ENCODE peak calls at places on chromosomes 1 and 21, in four cellular contexts. F is NCI-H1436; R is posterior cingulate gyrus; O is effector CD8-positive, alpha-beta T cell. W is an unnamed sample.

GRCh38 chr21:32064511-32064910 is 191.7 kb downstream of the HUNK start:
- DNase-seq in R (no peak), F (no peak), O (no peak), W (no peak)

GRCh38 chr1:201396859-201397464 is 2.2 kb downstream of the LAD1 start:
- DNase-seq in F (no peak), O (no peak), R (no peak), W (no peak)

GRCh38 chr1:91617242-91617837 is 116.7 kb downstream of the CDC7 start:
- DNase-seq in O (no peak), R (no peak), F (no peak), W (peak; percentile 29)

GRCh38 chr1:214392246-214392645 is 111.3 kb downstream of the SMYD2 start:
- DNase-seq in O (no peak), R (no peak), F (no peak), W (no peak)

GRCh38 chr1:118504231-118504644 is 319.2 kb upstream of the SPAG17 start:
- DNase-seq in O (no peak), R (no peak), F (no peak), W (no peak)

GRCh38 chr1:66176012-66176715 is 357.8 kb upstream of the SGIP1 start:
- DNase-seq in F (no peak), R (no peak), O (no peak), W (no peak)

GRCh38 chr1:204685236-204686006 is at the start of gene LRRN2:
- DNase-seq in F (peak; percentile 41), O (no peak), R (peak; percentile 39), W (peak; percentile 39)

GRCh38 chr1:160453443-160453842 is 53.1 kb downstream of the VANGL2 start:
- DNase-seq in R (no peak), O (no peak), F (no peak), W (no peak)

GRCh38 chr1:51210676-51211075 is 25.4 kb upstream of the RNF11 start:
- DNase-seq in F (no peak), O (no peak), R (no peak), W (no peak)

GRCh38 chr1:55505326-55505725 is 290.2 kb upstream of the USP24 start:
- DNase-seq in R (no peak), O (no peak), F (no peak), W (no peak)

GRCh38 chr1:213539464-213539863 is 448.3 kb upstream of the PROX1 start:
- DNase-seq in R (no peak), F (no peak), O (no peak), W (no peak)

GRCh38 chr1:182397653-182398388 is 2.6 kb downstream of the TEDDM1 start:
- DNase-seq in F (no peak), O (no peak), R (no peak), W (no peak)

GRCh38 chr21:33848252-33848953 is 67.2 kb downstream of the ATP5PO start:
- DNase-seq in R (no peak), F (peak; percentile 79), O (no peak), W (no peak)

GRCh38 chr21:43332872-43333300 is 94.0 kb downstream of the SIK1 start:
- DNase-seq in O (no peak), F (no peak), R (no peak), W (no peak)

GRCh38 chr21:45267390-45267760 is 20.3 kb downstream of the POFUT2 start:
- DNase-seq in O (no peak), R (no peak), F (no peak), W (no peak)

GRCh38 chr1:247833601-247834000 is 8.1 kb downstream of the OR11L1 start:
- DNase-seq in F (no peak), R (no peak), O (no peak), W (no peak)

GRCh38 chr21:43369124-43369523 is 57.8 kb downstream of the SIK1 start:
- DNase-seq in R (no peak), O (no peak), F (no peak), W (no peak)

GRCh38 chr1:80656011-80656627 is 1144.6 kb upstream of the ADGRL2 start:
- DNase-seq in F (no peak), R (no peak), O (no peak), W (peak; percentile 20)

GRCh38 chr1:218371927-218372672 is 27.0 kb downstream of the TGFB2 start:
- DNase-seq in O (no peak), F (no peak), R (peak; percentile 26), W (no peak)

GRCh38 chr1:19756480-19756879 is 43.2 kb downstream of the TMCO4 start:
- DNase-seq in R (no peak), F (no peak), O (no peak), W (no peak)

GRCh38 chr1:201299968-201300367 is 16.7 kb downstream of the PKP1 start:
- DNase-seq in O (no peak), F (no peak), R (no peak), W (no peak)

GRCh38 chr1:232473319-232473718 is 156.6 kb downstream of the SIPA1L2 start:
- DNase-seq in O (no peak), F (no peak), R (no peak), W (no peak)

GRCh38 chr1:171869097-171869496 is 27.8 kb downstream of the DNM3 start:
- DNase-seq in R (no peak), O (no peak), F (no peak), W (no peak)

GRCh38 chr1:213446496-213446895 is 395.5 kb downstream of the RPS6KC1 start:
- DNase-seq in O (no peak), R (no peak), F (no peak), W (no peak)

GRCh38 chr1:1230656-1231399 is 973 bp downstream of the SDF4 start:
- DNase-seq in F (no peak), R (no peak), O (no peak), W (no peak)

GRCh38 chr1:78176448-78176847 is 130.7 kb downstream of the GIPC2 start:
- DNase-seq in R (no peak), F (no peak), O (no peak), W (no peak)

GRCh38 chr1:112716133-112716720 is 1.1 kb upstream of the PPM1J start:
- DNase-seq in O (peak; percentile 69), R (peak; percentile 92), F (peak; percentile 84), W (peak; percentile 93)

GRCh38 chr1:31785947-31786290 is 21.8 kb upstream of the ADGRB2 start:
- DNase-seq in F (no peak), O (no peak), R (no peak), W (no peak)

GRCh38 chr1:30550365-30551220 is 172.8 kb downstream of the MATN1 start:
- DNase-seq in F (no peak), R (no peak), O (no peak), W (no peak)

GRCh38 chr21:15060776-15061175 is 4.0 kb downstream of the NRIP1 start:
- DNase-seq in O (no peak), F (no peak), R (no peak), W (no peak)

W was measured in SK-N-DZ.